ENCODE peak calls at places on chromosomes 1 and 21, in four cellular contexts. I, J, C and W are unnamed samples.
A peak's percentile ranks its signal among the peaks of the same experiment; 100 is the strongest.

GRCh38 chr1:13786541-13786940 is 86.6 kb downstream of the PRDM2 start:
- DNase-seq in C (no peak), I (no peak), J (no peak), W (no peak)

GRCh38 chr1:177426533-177426932 is 255.8 kb downstream of the BRINP2 start:
- DNase-seq in C (no peak), J (no peak), I (no peak), W (no peak)

GRCh38 chr1:66996018-66996682 is 57.8 kb downstream of the SLC35D1 start:
- DNase-seq in J (peak; percentile 59), C (peak; percentile 58), I (peak; percentile 43), W (peak; percentile 45)

GRCh38 chr1:27503961-27504587 is 14.1 kb upstream of the WASF2 start:
- DNase-seq in J (no peak), C (no peak), I (no peak), W (no peak)

GRCh38 chr1:194658090-194658439 is 1471.7 kb upstream of the B3GALT2 start:
- DNase-seq in I (peak; percentile 54), J (no peak), C (no peak), W (peak; percentile 42)

GRCh38 chr1:25809283-25809926 is 9.4 kb downstream of the SELENON start:
- DNase-seq in J (no peak), C (no peak), I (no peak), W (no peak)

GRCh38 chr1:181112071-181112929 is 23.8 kb downstream of the IER5 start:
- DNase-seq in C (no peak), I (peak; percentile 70), J (no peak), W (peak; percentile 96)

GRCh38 chr1:164510435-164510834 is 48.5 kb upstream of the PBX1 start:
- DNase-seq in C (no peak), J (no peak), I (no peak), W (no peak)

GRCh38 chr1:98387701-98388100 is 273.8 kb upstream of the SNX7 start:
- DNase-seq in C (no peak), I (no peak), J (no peak), W (no peak)

GRCh38 chr1:204709021-204709420 is 23.5 kb upstream of the LRRN2 start:
- DNase-seq in C (no peak), I (no peak), J (no peak), W (no peak)

GRCh38 chr1:80896957-80897356 is 903.8 kb upstream of the ADGRL2 start:
- DNase-seq in J (no peak), C (no peak), I (no peak), W (no peak)

GRCh38 chr1:25443030-25443699 is 12.5 kb downstream of the MACO1 start:
- DNase-seq in C (no peak), J (no peak), I (no peak), W (no peak)

GRCh38 chr1:200731654-200732332 is 6.9 kb upstream of the CAMSAP2 start:
- DNase-seq in C (no peak), I (no peak), J (no peak), W (no peak)

GRCh38 chr1:71464016-71464415 is 383.2 kb upstream of the ZRANB2 start:
- DNase-seq in J (no peak), C (no peak), I (no peak), W (no peak)

GRCh38 chr1:10888791-10889627 is 92.6 kb upstream of the CASZ1 start:
- DNase-seq in C (peak; percentile 62), I (no peak), J (no peak), W (no peak)

GRCh38 chr21:45018131-45019075 is 56.0 kb upstream of the ADARB1 start:
- DNase-seq in C (no peak), I (peak; percentile 80), J (no peak), W (no peak)

GRCh38 chr1:212162635-212163034 is 122.6 kb upstream of the PPP2R5A start:
- DNase-seq in I (no peak), J (peak; percentile 79), C (no peak), W (no peak)

GRCh38 chr21:21612446-21612845 is 614.2 kb downstream of the NCAM2 start:
- DNase-seq in C (no peak), J (no peak), I (no peak), W (no peak)

GRCh38 chr1:224507771-224508523 is 73.3 kb upstream of the WDR26 start:
- DNase-seq in J (no peak), I (no peak), C (no peak), W (no peak)

GRCh38 chr1:181089017-181089776 is 697 bp downstream of the IER5 start:
- DNase-seq in C (no peak), J (no peak), I (peak; percentile 65), W (no peak)

GRCh38 chr1:230507671-230508407 is 81.7 kb upstream of the PGBD5 start:
- DNase-seq in J (no peak), C (no peak), I (no peak), W (no peak)

GRCh38 chr1:192485692-192486436 is 89.7 kb upstream of the RGS1 start:
- DNase-seq in C (no peak), J (no peak), I (no peak), W (no peak)

GRCh38 chr1:204076891-204077290 is 4.0 kb downstream of the SOX13 start:
- DNase-seq in C (no peak), I (no peak), J (no peak), W (no peak)

GRCh38 chr1:67261646-67262045 is 46.0 kb upstream of the IL12RB2 start:
- DNase-seq in I (no peak), C (peak; percentile 46), J (no peak), W (no peak)

GRCh38 chr1:227071898-227072587 is 131.9 kb downstream of the COQ8A start:
- DNase-seq in C (no peak), I (no peak), J (no peak), W (no peak)

GRCh38 chr1:32539584-32540571 is 651 bp downstream of the ZBTB8A start:
- DNase-seq in C (peak; percentile 67), J (no peak), I (peak; percentile 71), W (no peak)

GRCh38 chr1:121586369-121587229 is 401.8 kb downstream of the SRGAP2C start:
- DNase-seq in J (no peak), I (no peak), C (peak; percentile 61), W (no peak)

GRCh38 chr1:200923607-200924006 is 28.9 kb downstream of the INAVA start:
- DNase-seq in C (no peak), I (no peak), J (no peak), W (no peak)

GRCh38 chr1:97806336-97806735 is 114.5 kb downstream of the DPYD start:
- DNase-seq in C (no peak), J (no peak), I (no peak), W (no peak)

GRCh38 chr1:111062081-111062480 is 77.8 kb downstream of the DRAM2 start:
- DNase-seq in J (no peak), I (no peak), C (no peak), W (no peak)

GRCh38 chr1:169548312-169548711 is 38.0 kb downstream of the F5 start:
- DNase-seq in C (no peak), J (no peak), I (no peak), W (no peak)

GRCh38 chr1:64839732-64840405 is 95.0 kb downstream of the RAVER2 start:
- DNase-seq in I (no peak), J (no peak), C (no peak), W (no peak)

GRCh38 chr1:186498695-186499389 is 37.9 kb upstream of the PDC start:
- DNase-seq in J (no peak), C (no peak), I (no peak), W (no peak)

GRCh38 chr1:53123462-53124129 is 18.8 kb downstream of the SLC1A7 start:
- DNase-seq in I (no peak), C (no peak), J (no peak), W (no peak)

GRCh38 chr1:86296305-86297205 is 99.6 kb downstream of the ODF2L start:
- DNase-seq in I (no peak), J (no peak), C (no peak), W (no peak)
- TF ChIP-seq EGR1 in I (no peak), J (no peak), C (no peak), W (no peak)

GRCh38 chr1:116919802-116920201 is 10.1 kb downstream of the PTGFRN start:
- DNase-seq in C (no peak), I (peak; percentile 48), J (no peak), W (no peak)
- TF ChIP-seq EGR1 in C (no peak), I (no peak), J (no peak), W (no peak)

GRCh38 chr21:33864150-33864549 is 51.5 kb downstream of the ATP5PO start:
- DNase-seq in C (no peak), J (no peak), I (no peak), W (no peak)
- TF ChIP-seq EGR1 in C (no peak), J (no peak), I (no peak), W (no peak)

DNA sequence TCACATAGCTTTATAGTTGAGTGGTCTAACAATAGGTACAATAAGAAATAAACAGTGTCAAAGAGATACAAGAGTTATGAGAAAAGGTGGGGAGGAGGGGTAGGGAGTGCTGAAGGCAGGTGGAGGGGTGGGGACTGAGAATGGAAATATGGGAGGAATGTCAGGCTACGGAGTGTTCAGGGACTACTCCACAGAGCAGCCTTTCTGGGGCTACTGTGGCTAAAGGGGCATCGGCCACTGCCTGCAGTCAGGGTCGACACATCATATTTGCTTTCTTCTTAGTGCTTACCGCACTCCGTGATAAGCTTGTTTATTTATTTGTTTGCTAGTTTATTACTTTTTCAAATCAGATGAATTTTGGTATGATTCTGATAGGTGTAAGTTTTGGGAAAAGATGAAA is 34.4 kb upstream of the CRNN start:
- DNase-seq in C (no peak), I (no peak), J (no peak), W (no peak)
- TF ChIP-seq EGR1 in C (no peak), I (no peak), J (no peak), W (no peak)

GRCh38 chr1:235329139-235329808 is 904 bp downstream of the GGPS1 start:
- DNase-seq in I (no peak), J (peak; percentile 52), C (peak; percentile 55), W (no peak)
- TF ChIP-seq EGR1 in I (no peak), J (no peak), C (no peak), W (no peak)

GRCh38 chr1:43305926-43306687 is 5.3 kb downstream of the TIE1 start:
- DNase-seq in C (no peak), J (no peak), I (no peak), W (no peak)
- TF ChIP-seq EGR1 in C (no peak), J (no peak), I (no peak), W (no peak)